ENCODE peak calls at places on chromosomes 3 and 15, in six cellular contexts. One of them, this sample, is unnamed. For H3K4me1 and H3K9me3, the result is how much of the 10 kb centered on the place peaks cover.

GRCh38 chr3:10817506-10817905 is 1.5 kb downstream of the SLC6A11 start:
- DNase-seq in stomach: no peak
- DNase-seq in transverse colon: no peak
- DNase-seq in cardiac muscle cell: no peak
- DNase-seq in fibroblast of lung: no peak
- DNase-seq in right lobe of liver: no peak
- DNase-seq in this sample: no peak

GRCh38 chr3:26247669-26248068 is 374.9 kb upstream of the LRRC3B start:
- DNase-seq in fibroblast of lung: no peak
- DNase-seq in stomach: no peak
- DNase-seq in cardiac muscle cell: no peak
- DNase-seq in transverse colon: no peak
- DNase-seq in right lobe of liver: no peak
- DNase-seq in this sample: no peak

GRCh38 chr15:87268675-87269074 is 987.9 kb downstream of the NTRK3 start:
- DNase-seq in right lobe of liver: no peak
- DNase-seq in cardiac muscle cell: no peak
- DNase-seq in transverse colon: no peak
- DNase-seq in fibroblast of lung: peak
- DNase-seq in stomach: no peak
- DNase-seq in this sample: no peak

GRCh38 chr15:40957581-40958051 is 4.3 kb downstream of the CHAC1 start:
- DNase-seq in right lobe of liver: no peak
- DNase-seq in cardiac muscle cell: no peak
- DNase-seq in transverse colon: peak
- DNase-seq in stomach: peak
- DNase-seq in fibroblast of lung: no peak
- DNase-seq in this sample: peak

GRCh38 chr15:52789601-52790165 is 453 bp downstream of the ONECUT1 start:
- DNase-seq in cardiac muscle cell: peak
- DNase-seq in fibroblast of lung: peak
- DNase-seq in right lobe of liver: peak
- DNase-seq in stomach: no peak
- DNase-seq in transverse colon: no peak
- DNase-seq in this sample: peak

GRCh38 chr15:98121514-98121913 is 161.0 kb downstream of the ARRDC4 start:
- DNase-seq in fibroblast of lung: no peak
- DNase-seq in cardiac muscle cell: no peak
- DNase-seq in right lobe of liver: no peak
- DNase-seq in transverse colon: no peak
- DNase-seq in stomach: no peak
- DNase-seq in this sample: no peak

GRCh38 chr3:62940763-62941632 is 65.8 kb upstream of the CADPS start:
- DNase-seq in right lobe of liver: no peak
- DNase-seq in fibroblast of lung: peak
- DNase-seq in transverse colon: no peak
- DNase-seq in cardiac muscle cell: no peak
- DNase-seq in stomach: no peak
- DNase-seq in this sample: no peak

GRCh38 chr3:55343486-55344357 is 143.4 kb downstream of the WNT5A start:
- DNase-seq in cardiac muscle cell: no peak
- DNase-seq in fibroblast of lung: peak
- DNase-seq in transverse colon: no peak
- DNase-seq in stomach: no peak
- DNase-seq in right lobe of liver: no peak
- DNase-seq in this sample: no peak

GRCh38 chr3:132432639-132433038 is 15.3 kb downstream of the DNAJC13 start:
- DNase-seq in fibroblast of lung: peak
- DNase-seq in stomach: no peak
- DNase-seq in transverse colon: no peak
- DNase-seq in right lobe of liver: no peak
- DNase-seq in cardiac muscle cell: peak
- DNase-seq in this sample: no peak

GRCh38 chr3:188497021-188497420 is 343.1 kb downstream of the LPP start:
- DNase-seq in cardiac muscle cell: peak
- DNase-seq in fibroblast of lung: peak
- DNase-seq in stomach: no peak
- DNase-seq in right lobe of liver: no peak
- DNase-seq in transverse colon: no peak
- DNase-seq in this sample: no peak

GRCh38 chr15:55202206-55202605 is 5.5 kb upstream of the RSL24D1 start:
- DNase-seq in right lobe of liver: no peak
- DNase-seq in cardiac muscle cell: no peak
- DNase-seq in fibroblast of lung: no peak
- DNase-seq in transverse colon: no peak
- DNase-seq in stomach: no peak
- DNase-seq in this sample: no peak

GRCh38 chr3:121992601-121993560 is 29.2 kb downstream of the ILDR1 start:
- DNase-seq in fibroblast of lung: no peak
- DNase-seq in cardiac muscle cell: no peak
- DNase-seq in transverse colon: no peak
- DNase-seq in right lobe of liver: no peak
- DNase-seq in stomach: no peak
- DNase-seq in this sample: no peak
- H3K4me1 ChIP-seq in fibroblast of lung: under half
- H3K4me1 ChIP-seq in cardiac muscle cell: under half
- H3K4me1 ChIP-seq in transverse colon: under half
- H3K4me1 ChIP-seq in right lobe of liver: under half
- H3K4me1 ChIP-seq in stomach: under half
- H3K4me1 ChIP-seq in this sample: under half

GRCh38 chr15:47003568-47003967 is 713.7 kb upstream of the SEMA6D start:
- DNase-seq in right lobe of liver: no peak
- DNase-seq in stomach: no peak
- DNase-seq in fibroblast of lung: no peak
- DNase-seq in cardiac muscle cell: no peak
- DNase-seq in transverse colon: no peak
- DNase-seq in this sample: no peak
- H3K9me3 ChIP-seq in right lobe of liver: under half
- H3K9me3 ChIP-seq in stomach: under half
- H3K9me3 ChIP-seq in fibroblast of lung: under half
- H3K9me3 ChIP-seq in cardiac muscle cell: under half
- H3K9me3 ChIP-seq in transverse colon: under half
- H3K9me3 ChIP-seq in this sample: under half

DNA sequence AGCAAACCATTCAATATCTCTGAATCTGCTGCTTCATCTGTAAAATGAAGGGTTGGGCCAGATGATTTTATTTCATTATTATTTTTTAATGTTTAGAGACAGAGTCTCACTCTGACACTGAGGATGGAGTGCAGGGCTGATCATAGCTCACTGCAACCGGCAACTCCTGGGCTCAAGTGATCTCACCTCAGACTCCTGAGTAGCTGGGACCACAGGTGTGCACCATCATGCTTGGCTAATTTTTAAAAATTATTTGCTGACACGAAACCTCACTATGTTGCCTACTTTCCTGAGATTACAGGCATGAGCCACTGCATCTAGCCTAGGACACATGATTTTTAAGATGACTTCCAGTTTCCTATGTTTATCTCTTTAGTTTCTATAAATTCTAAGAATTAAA is 105.8 kb downstream of the P3H2 start:
- DNase-seq in right lobe of liver: no peak
- DNase-seq in transverse colon: no peak
- DNase-seq in fibroblast of lung: no peak
- DNase-seq in stomach: no peak
- DNase-seq in cardiac muscle cell: no peak
- DNase-seq in this sample: no peak
- H3K4me1 ChIP-seq in right lobe of liver: under half
- H3K4me1 ChIP-seq in transverse colon: under half
- H3K4me1 ChIP-seq in fibroblast of lung: under half
- H3K4me1 ChIP-seq in stomach: under half
- H3K4me1 ChIP-seq in cardiac muscle cell: half or more
- H3K4me1 ChIP-seq in this sample: under half

GRCh38 chr15:47839233-47839867 is 122.0 kb downstream of the SEMA6D start:
- DNase-seq in transverse colon: no peak
- DNase-seq in fibroblast of lung: no peak
- DNase-seq in right lobe of liver: no peak
- DNase-seq in stomach: no peak
- DNase-seq in cardiac muscle cell: no peak
- DNase-seq in this sample: no peak
- H3K9me3 ChIP-seq in transverse colon: under half
- H3K9me3 ChIP-seq in fibroblast of lung: under half
- H3K9me3 ChIP-seq in right lobe of liver: under half
- H3K9me3 ChIP-seq in stomach: under half
- H3K9me3 ChIP-seq in cardiac muscle cell: under half
- H3K9me3 ChIP-seq in this sample: under half

DNA sequence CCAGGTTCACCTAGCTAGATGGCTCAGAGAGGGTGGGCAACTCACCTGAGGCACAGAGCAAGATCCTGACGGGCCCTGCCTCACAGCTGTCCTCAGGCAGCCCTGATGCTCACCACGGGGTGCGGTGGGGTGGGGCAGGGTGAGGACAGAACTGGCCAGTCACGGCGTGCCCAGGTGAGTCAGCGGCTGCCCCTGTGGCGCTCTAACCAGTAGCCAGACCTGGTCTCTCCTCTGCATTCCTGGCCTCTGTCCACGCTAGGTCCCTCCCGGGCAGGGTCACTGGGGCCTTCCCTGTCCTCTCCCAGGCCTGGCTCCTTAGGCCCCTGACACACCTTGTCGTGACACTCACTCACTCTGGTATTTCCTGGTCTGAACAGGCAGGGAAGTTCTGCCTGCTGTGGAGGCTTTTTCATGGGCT is 904 bp downstream of the ALS2CL start:
- DNase-seq in fibroblast of lung: peak
- DNase-seq in cardiac muscle cell: no peak
- DNase-seq in transverse colon: peak
- DNase-seq in right lobe of liver: peak
- DNase-seq in stomach: peak
- DNase-seq in this sample: peak
- H3K4me1 ChIP-seq in fibroblast of lung: under half
- H3K4me1 ChIP-seq in cardiac muscle cell: under half
- H3K4me1 ChIP-seq in transverse colon: under half
- H3K4me1 ChIP-seq in right lobe of liver: under half
- H3K4me1 ChIP-seq in stomach: half or more
- H3K4me1 ChIP-seq in this sample: under half

GRCh38 chr3:7697538-7697937 is 804.1 kb upstream of the LMCD1 start:
- DNase-seq in fibroblast of lung: peak
- DNase-seq in transverse colon: no peak
- DNase-seq in right lobe of liver: no peak
- DNase-seq in cardiac muscle cell: no peak
- DNase-seq in stomach: no peak
- DNase-seq in this sample: no peak
- H3K9me3 ChIP-seq in fibroblast of lung: under half
- H3K9me3 ChIP-seq in transverse colon: under half
- H3K9me3 ChIP-seq in right lobe of liver: under half
- H3K9me3 ChIP-seq in cardiac muscle cell: under half
- H3K9me3 ChIP-seq in stomach: under half
- H3K9me3 ChIP-seq in this sample: under half

DNA sequence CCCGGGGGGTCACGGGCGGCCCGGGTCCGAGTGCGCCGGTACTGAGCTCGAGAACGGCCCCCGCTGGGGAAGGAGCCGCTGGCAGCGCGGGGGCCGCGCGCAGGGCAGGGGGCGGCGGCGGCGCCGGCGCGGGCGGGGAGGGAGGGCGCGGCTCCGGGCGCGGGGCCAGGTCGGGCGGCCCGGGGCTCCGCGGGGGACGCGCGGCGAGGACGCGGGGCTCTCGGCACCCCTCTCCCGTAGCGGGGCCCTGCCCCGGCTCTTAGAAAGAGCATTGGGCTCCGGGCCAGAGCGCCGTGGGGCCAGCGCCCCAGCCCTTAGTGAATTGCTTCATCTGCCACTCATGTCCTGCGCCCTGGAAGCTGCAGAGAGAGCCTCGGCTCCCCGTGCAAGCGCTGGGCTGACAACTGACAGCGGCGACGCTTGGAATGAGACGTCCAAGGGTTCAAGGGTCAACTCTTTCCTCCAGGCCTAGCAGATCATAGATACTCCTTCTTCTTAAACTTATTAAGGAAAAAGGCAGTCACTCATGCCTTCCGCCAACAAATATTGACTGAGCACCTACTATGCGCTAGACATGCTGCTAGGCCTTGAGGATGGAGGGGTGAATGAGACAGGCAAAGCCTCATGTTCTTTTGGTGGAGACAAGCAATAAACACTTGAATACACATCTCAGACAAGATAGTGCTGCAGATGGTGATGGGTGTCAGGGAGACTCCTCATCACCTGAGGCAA is 140.8 kb downstream of the SMAD6 start:
- DNase-seq in cardiac muscle cell: peak
- DNase-seq in right lobe of liver: peak
- DNase-seq in fibroblast of lung: peak
- DNase-seq in transverse colon: peak
- DNase-seq in stomach: peak
- DNase-seq in this sample: peak
- H3K4me1 ChIP-seq in cardiac muscle cell: under half
- H3K4me1 ChIP-seq in right lobe of liver: under half
- H3K4me1 ChIP-seq in fibroblast of lung: under half
- H3K4me1 ChIP-seq in transverse colon: under half
- H3K4me1 ChIP-seq in stomach: under half
- H3K4me1 ChIP-seq in this sample: under half